ENCODE peak calls at places on chromosomes 4 and X, in eight cellular contexts. L is neural progenitor cell; T is kidney; F is brain microvascular endothelial cell; Q is Panc1; H is CD8-positive, alpha-beta T cell; W is colonic mucosa; X is tibial artery. I is an unnamed sample.
A peak's percentile ranks its signal among the peaks of the same experiment; 100 is the strongest.

GRCh38 chrX:110219920-110220319 is 98.0 kb downstream of the AMMECR1 start:
- DNase-seq in L (no peak), T (no peak), F (no peak), Q (no peak), H (no peak), W (no peak), X (no peak), I (peak; percentile 63)

GRCh38 chr4:55345980-55346850 is at the start of gene SRD5A3:
- DNase-seq in L (peak; percentile 92), T (peak; percentile 94), F (peak; percentile 53), Q (peak; percentile 5), H (peak; percentile 74), W (peak; percentile 89), X (peak; percentile 69), I (peak; percentile 35)

GRCh38 chr4:124144302-124144701 is 568.2 kb downstream of the ANKRD50 start:
- DNase-seq in L (no peak), T (peak; percentile 29), F (no peak), Q (no peak), H (no peak), W (no peak), X (no peak), I (no peak)

GRCh38 chrX:37942170-37942569 is 64.2 kb upstream of the SYTL5 start:
- DNase-seq in L (no peak), T (no peak), F (no peak), Q (no peak), H (no peak), W (no peak), X (no peak), I (peak; percentile 15)

GRCh38 chrX:101203782-101204351 is 15.7 kb upstream of the DRP2 start:
- DNase-seq in L (no peak), T (no peak), F (no peak), Q (no peak), H (no peak), W (no peak), X (no peak), I (no peak)

GRCh38 chr4:94892051-94892450 is 134.3 kb downstream of the BMPR1B start:
- DNase-seq in L (no peak), T (no peak), F (peak; percentile 3), Q (no peak), H (no peak), W (no peak), X (no peak), I (no peak)

GRCh38 chrX:137432609-137433008 is 133.3 kb upstream of the ZIC3 start:
- DNase-seq in L (peak; percentile 51), T (no peak), F (no peak), Q (peak; percentile 7), H (no peak), W (no peak), X (no peak), I (peak; percentile 0)

GRCh38 chrX:72073614-72074013 is 58.1 kb downstream of the RTL5 start:
- DNase-seq in L (no peak), T (no peak), F (no peak), Q (no peak), H (no peak), W (no peak), X (no peak), I (no peak)

GRCh38 chrX:94831364-94831763 is 1157.4 kb downstream of the FAM133A start:
- DNase-seq in L (peak; percentile 8), T (no peak), F (no peak), Q (no peak), H (no peak), W (no peak), X (no peak), I (peak; percentile 17)

GRCh38 chrX:63673896-63674295 is 111.1 kb downstream of the ARHGEF9 start:
- DNase-seq in L (no peak), T (no peak), F (no peak), Q (no peak), H (no peak), W (no peak), X (no peak), I (no peak)

GRCh38 chrX:28843817-28844216 is 256.6 kb downstream of the IL1RAPL1 start:
- DNase-seq in L (no peak), T (no peak), F (no peak), Q (no peak), H (no peak), W (no peak), X (no peak), I (no peak)

GRCh38 chr4:87425711-87426110 is 3.3 kb downstream of the NUDT9 start:
- DNase-seq in L (no peak), T (no peak), F (no peak), Q (no peak), H (no peak), W (no peak), X (no peak), I (peak; percentile 20)

GRCh38 chrX:116749943-116750342 is 287.2 kb upstream of the CT83 start:
- DNase-seq in L (no peak), T (no peak), F (no peak), Q (no peak), H (no peak), W (no peak), X (no peak), I (peak; percentile 85)

GRCh38 chr4:103137446-103137827 is 37.8 kb upstream of the BDH2 start:
- DNase-seq in L (no peak), T (no peak), F (peak; percentile 5), Q (no peak), H (no peak), W (no peak), X (no peak), I (peak; percentile 84)

GRCh38 chr4:156497486-156497885 is 474.1 kb downstream of the PDGFC start:
- DNase-seq in L (no peak), T (no peak), F (no peak), Q (no peak), H (no peak), W (no peak), X (no peak), I (no peak)

GRCh38 chrX:150454508-150455219 is 91.5 kb downstream of the MAMLD1 start:
- DNase-seq in L (no peak), T (no peak), F (no peak), Q (no peak), H (no peak), W (no peak), X (no peak), I (no peak)
- H3K4me3 ChIP-seq in L (no peak overlapping the region), T (no peak overlapping the region), F (no peak overlapping the region), Q (no peak overlapping the region), H (no peak overlapping the region), W (no peak overlapping the region), X (no peak overlapping the region), I (no peak overlapping the region)

GRCh38 chr4:41512604-41513003 is 25.4 kb upstream of the LIMCH1 start:
- DNase-seq in L (no peak), T (no peak), F (no peak), Q (no peak), H (no peak), W (no peak), X (no peak), I (no peak)

GRCh38 chr4:41514169-41514568 is 23.8 kb upstream of the LIMCH1 start:
- DNase-seq in L (no peak), T (no peak), F (no peak), Q (no peak), H (no peak), W (no peak), X (no peak), I (no peak)

GRCh38 chr4:41517747-41518146 is 20.2 kb upstream of the LIMCH1 start:
- DNase-seq in L (no peak), T (no peak), F (no peak), Q (no peak), H (no peak), W (no peak), X (no peak), I (no peak)

GRCh38 chr4:41514765-41515481 is 23.0 kb upstream of the LIMCH1 start:
- DNase-seq in L (no peak), T (no peak), F (no peak), Q (no peak), H (no peak), W (no peak), X (no peak), I (no peak)

GRCh38 chr4:41517121-41517520 is 20.8 kb upstream of the LIMCH1 start:
- DNase-seq in L (no peak), T (no peak), F (no peak), Q (no peak), H (no peak), W (no peak), X (no peak), I (no peak)
- TF ChIP-seq CTCF in L (no peak), T (no peak), F (no peak), Q (no peak), H (no peak), W (no peak), X (no peak), I (no peak)

GRCh38 chr4:1325176-1325480 is 21.9 kb upstream of the UVSSA start:
- DNase-seq in L (no peak), T (peak; percentile 14), F (no peak), Q (no peak), H (no peak), W (no peak), X (no peak), I (no peak)

GRCh38 chr4:1321486-1321885 is 25.5 kb upstream of the UVSSA start:
- DNase-seq in L (no peak), T (peak; percentile 58), F (no peak), Q (no peak), H (no peak), W (no peak), X (no peak), I (no peak)

GRCh38 chr4:1323635-1324442 is 23.2 kb upstream of the UVSSA start:
- DNase-seq in L (no peak), T (peak; percentile 52), F (peak; percentile 95), Q (peak; percentile 86), H (no peak), W (no peak), X (no peak), I (peak; percentile 90)

GRCh38 chr4:1323280-1323634 is 23.8 kb upstream of the UVSSA start:
- DNase-seq in L (no peak), T (peak; percentile 7), F (no peak), Q (no peak), H (no peak), W (no peak), X (no peak), I (no peak)

DNA sequence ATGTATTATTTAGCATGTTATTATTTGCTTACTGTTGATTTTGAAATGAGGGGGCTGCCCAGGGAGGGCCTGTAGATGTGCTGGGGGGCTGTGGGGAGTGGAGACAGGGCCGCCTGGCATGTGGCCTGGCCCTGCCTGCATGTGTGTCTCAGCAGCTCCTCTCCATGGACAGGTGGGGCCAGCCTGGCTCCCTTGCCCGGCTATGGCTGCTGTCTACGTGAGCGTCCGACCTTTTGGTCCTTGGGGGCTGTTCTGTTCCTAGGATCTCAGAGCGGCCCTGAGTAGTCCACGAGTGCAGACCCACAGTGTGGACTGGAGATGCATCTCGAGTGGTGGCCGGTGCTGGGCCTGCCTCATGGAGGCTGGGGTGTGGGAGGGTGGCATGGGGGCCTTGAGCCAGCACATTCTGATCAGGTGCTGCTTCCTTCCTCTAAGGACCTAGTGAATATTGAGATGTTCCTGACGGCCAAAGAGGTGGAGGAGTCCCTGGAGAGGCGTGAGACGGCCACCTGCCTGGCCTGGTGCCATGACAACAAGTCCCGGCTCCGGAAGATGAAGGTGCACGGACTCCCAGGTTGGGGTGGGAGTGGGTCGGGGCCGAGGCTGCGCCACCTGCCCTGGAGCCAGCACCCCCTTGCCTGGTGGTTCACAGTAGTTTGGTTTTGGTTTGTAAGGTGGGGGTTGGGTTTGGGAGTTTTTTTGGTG is 24.9 kb upstream of the UVSSA start:
- DNase-seq in L (no peak), T (peak; percentile 61), F (no peak), Q (no peak), H (no peak), W (no peak), X (no peak), I (no peak)
- H3K36me3 ChIP-seq in L (no peaks in the 10 kb centered on the region), T (peaks cover 21% of the 10 kb centered on the region), F (peaks cover 49% of the 10 kb centered on the region), Q (no peaks in the 10 kb centered on the region), H (peaks cover 10% of the 10 kb centered on the region), W (peaks cover 13% of the 10 kb centered on the region), X (peaks cover 21% of the 10 kb centered on the region), I (peaks cover 37% of the 10 kb centered on the region)

GRCh38 chr4:15545371-15545770 is 75.7 kb downstream of the CC2D2A start:
- DNase-seq in L (no peak), T (no peak), F (no peak), Q (no peak), H (no peak), W (no peak), X (no peak), I (no peak)
- H3K4me3 ChIP-seq in L (no peak overlapping the region), T (no peak overlapping the region), F (no peak overlapping the region), Q (no peak overlapping the region), H (no peak overlapping the region), W (no peak overlapping the region), X (no peak overlapping the region), I (no peak overlapping the region)

I was measured in bronchial epithelial cell.